ENCODE peak calls at places on chromosomes 2 and 18, in four cellular contexts. Y is uterus, S is spleen, L is H9. D is an unnamed sample. For H3K4me1, the result is how much of the 10 kb centered on the place peaks cover.

GRCh38 chr2:70978388-70979357 is at the start of gene ANKRD53:
- DNase-seq in Y (peak), S (peak), L (peak), D (peak)

GRCh38 chr2:236093134-236093533 is 75.1 kb downstream of the GBX2 start:
- DNase-seq in Y (no peak), S (peak), L (no peak), D (no peak)

GRCh38 chr2:48496867-48497266 is 33.1 kb upstream of the STON1 start:
- DNase-seq in Y (no peak), S (no peak), L (no peak), D (no peak)

GRCh38 chr2:38534746-38535403 is 67.9 kb downstream of the HNRNPLL start:
- DNase-seq in Y (peak), S (no peak), L (no peak), D (no peak)

GRCh38 chr2:218397502-218398436 is 1.9 kb upstream of the CTDSP1 start:
- DNase-seq in Y (peak), S (peak), L (peak), D (peak)

GRCh38 chr2:134582547-134582899 is 136.3 kb downstream of the TMEM163 start:
- DNase-seq in Y (no peak), S (no peak), L (no peak), D (no peak)

GRCh38 chr18:32355896-32356295 is 114.8 kb downstream of the GAREM1 start:
- DNase-seq in Y (no peak), S (no peak), L (no peak), D (no peak)

GRCh38 chr2:228079194-228079593 is 102.3 kb downstream of the SPHKAP start:
- DNase-seq in Y (no peak), S (no peak), L (no peak), D (no peak)

GRCh38 chr2:219430633-219431615 is 3.7 kb upstream of the SPEG start:
- DNase-seq in Y (peak), S (no peak), L (peak), D (peak)

GRCh38 chr2:150601280-150602038 is 114.0 kb upstream of the RND3 start:
- DNase-seq in Y (no peak), S (no peak), L (no peak), D (no peak)

GRCh38 chr2:239728751-239729150 is 296.4 kb downstream of the NDUFA10 start:
- DNase-seq in Y (no peak), S (peak), L (no peak), D (no peak)

GRCh38 chr2:98518106-98518505 is 73.4 kb downstream of the INPP4A start:
- DNase-seq in Y (no peak), S (peak), L (no peak), D (no peak)

GRCh38 chr2:20446917-20447436 is at the start of gene RHOB:
- DNase-seq in Y (peak), S (peak), L (peak), D (peak)

GRCh38 chr18:65749881-65750280 is 931 bp upstream of the CDH7 start:
- DNase-seq in Y (no peak), S (no peak), L (no peak), D (no peak)

GRCh38 chr2:215364157-215365155 is 52.6 kb downstream of the ATIC start:
- DNase-seq in Y (no peak), S (no peak), L (no peak), D (no peak)

GRCh38 chr2:240205763-240206162 is 65.3 kb upstream of the OTOS start:
- DNase-seq in Y (no peak), S (no peak), L (no peak), D (no peak)

GRCh38 chr2:228507870-228508269 is 326.4 kb upstream of the SPHKAP start:
- DNase-seq in Y (no peak), S (no peak), L (peak), D (no peak)

GRCh38 chr2:7180641-7181370 is 263.6 kb downstream of the RNF144A start:
- DNase-seq in Y (no peak), S (no peak), L (no peak), D (no peak)

GRCh38 chr2:175439416-175439815 is 257.9 kb upstream of the ATP5MC3 start:
- DNase-seq in Y (no peak), S (no peak), L (no peak), D (no peak)

GRCh38 chr2:50333501-50334228 is 698.3 kb downstream of the NRXN1 start:
- DNase-seq in Y (no peak), S (no peak), L (no peak), D (no peak)

GRCh38 chr18:44093253-44093652 is 587.4 kb upstream of the SETBP1 start:
- DNase-seq in Y (no peak), S (no peak), L (no peak), D (no peak)

GRCh38 chr18:26685438-26686173 is 137.3 kb upstream of the KCTD1 start:
- DNase-seq in Y (no peak), S (no peak), L (no peak), D (no peak)

GRCh38 chr2:69291004-69291650 is 95.9 kb downstream of the GFPT1 start:
- DNase-seq in Y (peak), S (no peak), L (no peak), D (no peak)

GRCh38 chr18:3321133-3321812 is 59.3 kb downstream of the MYL12B start:
- DNase-seq in Y (no peak), S (no peak), L (no peak), D (no peak)

GRCh38 chr2:113156278-113157107 is 17.3 kb upstream of the PSD4 start:
- DNase-seq in Y (no peak), S (no peak), L (peak), D (no peak)

GRCh38 chr18:34709104-34709503 is 994 bp upstream of the DTNA start:
- DNase-seq in Y (peak), S (no peak), L (no peak), D (no peak)

GRCh38 chr2:57080035-57080434 is 896.2 kb downstream of the CCDC85A start:
- DNase-seq in Y (no peak), S (no peak), L (no peak), D (no peak)

GRCh38 chr2:26772064-26773001 is 8.2 kb downstream of the SLC35F6 start:
- DNase-seq in Y (peak), S (peak), L (no peak), D (peak)

GRCh38 chr18:23816740-23817139 is 127.5 kb downstream of the LAMA3 start:
- DNase-seq in Y (no peak), S (no peak), L (no peak), D (no peak)

DNA sequence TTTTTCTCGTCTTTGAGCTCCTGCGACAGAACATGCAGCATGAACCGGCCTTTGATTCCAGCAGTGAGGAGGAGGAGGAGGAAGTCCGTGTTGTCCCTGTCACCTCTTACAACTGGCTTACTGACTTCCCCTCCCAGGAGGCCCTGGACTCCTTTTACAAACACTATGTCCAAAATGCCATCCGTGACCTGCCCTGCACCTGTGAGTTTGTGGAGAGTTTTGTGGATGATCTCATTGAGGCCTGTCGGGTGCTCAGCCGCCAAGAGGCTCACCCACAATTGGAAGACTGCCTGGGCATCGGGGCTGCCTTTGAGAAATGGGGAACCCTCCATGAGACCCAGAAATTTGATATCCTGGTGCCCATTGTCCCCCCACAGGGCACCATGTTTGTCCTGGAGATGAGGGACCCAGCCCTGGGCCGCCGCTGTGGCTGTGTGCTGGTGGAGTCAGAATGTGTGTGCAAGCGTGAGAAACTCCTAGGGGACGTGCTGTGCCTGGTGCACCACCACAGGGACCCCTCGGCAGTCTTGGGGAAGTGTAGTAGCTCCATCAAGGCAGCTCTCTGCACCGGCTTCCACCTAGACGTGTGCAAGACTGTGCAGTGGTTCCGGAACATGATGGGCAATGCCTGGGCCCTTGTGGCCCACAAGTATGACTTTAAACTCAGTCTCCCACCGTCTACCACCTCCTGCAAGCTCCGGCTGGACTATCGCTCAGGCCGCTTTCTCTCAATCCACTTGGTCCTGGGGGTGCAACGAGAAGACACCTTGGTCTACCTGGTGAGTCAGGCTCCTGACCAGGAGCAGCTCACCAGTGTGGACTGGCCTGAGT is 2.1 kb downstream of the ITPRIPL1 start:
- DNase-seq in Y (no peak), S (no peak), L (no peak), D (no peak)
- H3K4me1 ChIP-seq in Y (under half), S (under half), L (under half), D (under half)

DNA sequence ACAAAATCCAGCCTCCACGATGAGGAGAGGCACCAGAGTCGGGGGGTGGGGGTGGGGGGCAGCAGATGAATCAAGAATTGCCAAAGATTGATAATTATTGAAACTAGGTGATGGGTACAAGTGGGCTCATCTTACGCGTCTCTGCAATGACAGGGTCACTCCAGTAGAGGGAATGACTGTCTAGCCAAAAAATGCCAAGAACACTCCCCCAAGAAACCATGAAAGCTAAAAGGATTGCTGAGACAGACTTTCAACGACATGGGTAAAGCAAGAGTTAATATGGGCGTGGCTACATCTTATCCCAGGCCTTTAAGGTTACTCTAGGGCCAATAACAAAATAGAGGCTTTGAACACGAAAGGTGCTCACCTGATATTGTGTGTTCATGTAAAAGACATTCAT is 86.5 kb downstream of the STK39 start:
- DNase-seq in Y (no peak), S (no peak), L (peak), D (no peak)
- TF ChIP-seq CTCF in Y (no peak), S (no peak), L (peak), D (peak)

GRCh38 chr2:54574860-54575247 is 118.7 kb downstream of the SPTBN1 start:
- DNase-seq in Y (no peak), S (no peak), L (no peak), D (no peak)
- H3K4me1 ChIP-seq in Y (under half), S (half or more), L (under half), D (half or more)

GRCh38 chr2:64792310-64792709 is 138.6 kb upstream of the SERTAD2 start:
- DNase-seq in Y (no peak), S (no peak), L (no peak), D (no peak)
- TF ChIP-seq CTCF in Y (no peak), S (no peak), L (no peak), D (peak)